ENCODE peak calls at places on chromosomes 5 and 9, in nine cellular contexts. R is HFF-Myc; D is GDM1; V is stimulated activated CD4-positive, alpha-beta T cell treated with anti-CD3 and anti-CD28 coated beads, Interleukin-12 subunit alpha, Interleukin-12 subunit beta, amount 100 ng/mL, for 4 hours; Z is B cell; W is Jurkat, Clone E6-1; Y is stimulated activated naive B cell treated with anti-CD40 and anti-IgM and Interleukin-4, amounts not matched to agents 10 μg/mL and 1 μg/mL and 100 μg/mL, for 72 hours; A is activated CD4-positive, CD25-positive, alpha-beta regulatory T cell; T is left lung. E is an unnamed sample.

GRCh38 chr5:669111-669841 is 23.9 kb downstream of the TPPP start:
- DNase-seq in D (no peak), A (no peak), Y (no peak), Z (peak; percentile 60), T (no peak), W (no peak), V (peak; percentile 55), R (no peak), E (no peak)

GRCh38 chr9:109451311-109452025 is 46.6 kb downstream of the PTPN3 start:
- DNase-seq in T (no peak), Z (no peak), R (no peak), V (no peak), Y (no peak), A (no peak), W (no peak), D (no peak), E (no peak)

GRCh38 chr9:19511694-19512093 is 102.9 kb downstream of the ACER2 start:
- DNase-seq in D (no peak), Y (no peak), A (no peak), W (no peak), R (no peak), V (no peak), T (no peak), Z (no peak), E (no peak)

GRCh38 chr5:1004598-1005361 is 3.8 kb upstream of the NKD2 start:
- DNase-seq in D (no peak), W (peak; percentile 60), Y (peak; percentile 2), T (peak; percentile 65), R (no peak), V (peak; percentile 52), A (no peak), Z (peak; percentile 72), E (no peak)

GRCh38 chr5:141874262-141874964 is 3.8 kb downstream of the PCDH1 start:
- DNase-seq in Y (no peak), A (no peak), V (no peak), R (no peak), D (no peak), T (no peak), W (no peak), Z (no peak), E (no peak)

GRCh38 chr9:108517591-108518365 is 338.0 kb downstream of the ACTL7B start:
- DNase-seq in W (no peak), Z (no peak), A (no peak), V (no peak), R (no peak), T (no peak), D (no peak), Y (no peak), E (no peak)

GRCh38 chr9:126491256-126491879 is 122.4 kb upstream of the LMX1B start:
- DNase-seq in Y (no peak), R (peak; percentile 56), A (no peak), Z (peak; percentile 81), D (peak; percentile 15), T (no peak), V (peak; percentile 31), W (peak; percentile 67), E (peak; percentile 52)

GRCh38 chr9:89992326-89993208 is 387.8 kb downstream of the GADD45G start:
- DNase-seq in D (no peak), W (no peak), T (no peak), A (no peak), Y (no peak), R (no peak), Z (no peak), V (no peak), E (no peak)

GRCh38 chr5:160230686-160231527 is 1.6 kb downstream of the FABP6 start:
- DNase-seq in Y (peak; percentile 51), A (no peak), Z (no peak), V (no peak), R (no peak), W (no peak), T (peak; percentile 70), D (no peak), E (no peak)

GRCh38 chr5:115895821-115896220 is 54.1 kb downstream of the AP3S1 start:
- DNase-seq in V (no peak), T (no peak), Y (no peak), W (no peak), Z (no peak), D (no peak), A (no peak), R (no peak), E (no peak)

GRCh38 chr9:127505396-127506116 is 54.2 kb downstream of the LRSAM1 start:
- DNase-seq in D (no peak), Y (peak; percentile 21), V (peak; percentile 15), W (peak; percentile 16), A (no peak), R (no peak), Z (peak; percentile 36), T (no peak), E (peak; percentile 10)

GRCh38 chr9:114282926-114283325 is 40.0 kb upstream of the ORM1 start:
- DNase-seq in D (peak; percentile 10), T (peak; percentile 18), Z (no peak), W (peak; percentile 91), R (peak; percentile 49), V (no peak), A (no peak), Y (no peak), E (no peak)

GRCh38 chr5:137036630-137037029 is 462.5 kb downstream of the SPOCK1 start:
- DNase-seq in Y (no peak), W (no peak), D (no peak), T (no peak), Z (no peak), R (no peak), V (no peak), A (no peak), E (peak; percentile 27)

GRCh38 chr9:109499631-109500120 is 1.6 kb upstream of the PTPN3 start:
- DNase-seq in Z (no peak), W (no peak), Y (no peak), V (no peak), A (no peak), T (peak; percentile 60), D (no peak), R (no peak), E (no peak)

GRCh38 chr5:168710706-168711105 is 131.5 kb upstream of the PANK3 start:
- DNase-seq in V (no peak), W (no peak), Y (no peak), T (no peak), A (no peak), D (no peak), Z (no peak), R (no peak), E (no peak)

GRCh38 chr9:27765931-27766835 is 192.9 kb upstream of the C9orf72 start:
- DNase-seq in Z (no peak), V (no peak), Y (no peak), T (no peak), D (no peak), W (peak; percentile 48), A (no peak), R (no peak), E (no peak)

GRCh38 chr9:118059520-118060278 is 355.5 kb downstream of the TLR4 start:
- DNase-seq in Z (peak; percentile 11), W (peak; percentile 41), V (no peak), Y (no peak), A (no peak), R (peak; percentile 3), T (no peak), D (no peak), E (no peak)

GRCh38 chr5:164306662-164307061 is 801.2 kb downstream of the MAT2B start:
- DNase-seq in V (no peak), D (no peak), T (no peak), Y (no peak), R (no peak), W (no peak), Z (no peak), A (no peak), E (no peak)

GRCh38 chr9:35756275-35756742 is 2.2 kb upstream of the MSMP start:
- DNase-seq in Y (peak; percentile 70), D (no peak), Z (peak; percentile 79), A (peak; percentile 53), V (peak; percentile 81), T (peak; percentile 66), W (no peak), R (no peak), E (peak; percentile 43)

GRCh38 chr5:139669681-139670368 is 21.7 kb downstream of the CXXC5 start:
- DNase-seq in T (no peak), D (peak; percentile 90), W (peak; percentile 64), Z (peak; percentile 79), Y (no peak), R (no peak), A (no peak), V (no peak), E (peak; percentile 75)

GRCh38 chr5:178334856-178335255 is 102.3 kb upstream of the PHYKPL start:
- DNase-seq in Z (no peak), R (no peak), V (no peak), Y (no peak), D (no peak), T (peak; percentile 43), A (no peak), W (no peak), E (no peak)